ENCODE peak calls at places on chromosome 6, in five cellular contexts. M is cardiac fibroblast, T is epithelial cell of esophagus, A is AG04449, S is GM12865. H is an unnamed sample.

GRCh38 chr6:57104350-57104749 is 14.4 kb downstream of the ZNF451 start:
- DNase-seq in M (no peak), T (no peak), A (no peak), S (no peak), H (no peak)

GRCh38 chr6:79911992-79912391 is 35.4 kb downstream of the ELOVL4 start:
- DNase-seq in M (no peak), T (peak), A (no peak), S (no peak), H (no peak)

GRCh38 chr6:147712841-147713240 is 204.4 kb downstream of the SAMD5 start:
- DNase-seq in M (no peak), T (no peak), A (no peak), S (no peak), H (peak)

GRCh38 chr6:47822856-47823554 is 41.2 kb downstream of the OPN5 start:
- DNase-seq in M (no peak), T (peak), A (no peak), S (no peak), H (peak)

GRCh38 chr6:41942045-41942851 is 640 bp upstream of the CCND3 start:
- DNase-seq in M (peak), T (peak), A (no peak), S (no peak), H (peak)

GRCh38 chr6:132589454-132589853 is at the start of gene TAAR5:
- DNase-seq in M (no peak), T (no peak), A (no peak), S (no peak), H (no peak)

GRCh38 chr6:73516712-73517489 is 3.9 kb downstream of the EEF1A1 start:
- DNase-seq in M (peak), T (no peak), A (no peak), S (peak), H (no peak)

GRCh38 chr6:137224890-137225198 is 5.7 kb upstream of the IFNGR1 start:
- DNase-seq in M (no peak), T (no peak), A (no peak), S (peak), H (no peak)

GRCh38 chr6:15260099-15260821 is 14.4 kb downstream of the JARID2 start:
- DNase-seq in M (peak), T (no peak), A (no peak), S (no peak), H (peak)

GRCh38 chr6:144895313-144895712 is 610.2 kb downstream of the UTRN start:
- DNase-seq in M (no peak), T (no peak), A (no peak), S (no peak), H (no peak)

GRCh38 chr6:85580878-85581267 is 12.8 kb downstream of the SNX14 start:
- DNase-seq in M (peak), T (peak), A (no peak), S (peak), H (peak)

GRCh38 chr6:96162711-96163120 is 146.9 kb downstream of the FUT9 start:
- DNase-seq in M (no peak), T (no peak), A (no peak), S (no peak), H (no peak)

GRCh38 chr6:31587791-31588777 is 2.0 kb downstream of the LST1 start:
- DNase-seq in M (no peak), T (no peak), A (no peak), S (peak), H (no peak)

GRCh38 chr6:22271044-22271443 is 25.8 kb downstream of the PRL start:
- DNase-seq in M (peak), T (no peak), A (no peak), S (peak), H (no peak)

GRCh38 chr6:25637211-25637610 is 14.8 kb upstream of the SCGN start:
- DNase-seq in M (no peak), T (no peak), A (no peak), S (no peak), H (no peak)

GRCh38 chr6:147223751-147224150 is 19.5 kb downstream of the STXBP5 start:
- DNase-seq in M (no peak), T (no peak), A (no peak), S (no peak), H (no peak)

DNA sequence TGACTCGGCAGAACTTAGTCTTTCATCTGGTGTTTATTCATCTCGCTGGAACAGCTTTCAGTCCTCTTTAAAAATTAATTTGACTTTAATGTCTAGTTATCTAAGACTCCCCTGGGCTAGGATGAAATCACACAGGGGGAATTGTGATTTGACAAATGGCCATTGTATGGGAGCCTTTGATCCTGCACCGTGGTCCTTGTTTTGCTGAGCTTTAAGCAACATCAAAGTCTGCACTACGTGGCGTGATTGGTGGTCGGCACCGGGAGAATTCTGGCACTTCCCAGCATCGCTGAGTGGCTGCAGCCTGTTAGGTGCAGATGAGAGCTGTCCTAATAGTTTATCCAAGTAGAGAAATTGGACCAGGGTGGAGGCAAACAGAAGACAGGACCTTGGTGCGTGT is 146.9 kb downstream of the TBC1D7 start:
- DNase-seq in M (no peak), T (no peak), A (no peak), S (no peak), H (peak)
- H3K4me3 ChIP-seq in M (no peak), T (no peak), A (no peak), S (no peak), H (no peak)

GRCh38 chr6:44655368-44656342 is 268.1 kb downstream of the CDC5L start:
- DNase-seq in M (peak), T (peak), A (no peak), S (peak), H (peak)

GRCh38 chr6:44659676-44660170 is 272.2 kb downstream of the CDC5L start:
- DNase-seq in M (no peak), T (no peak), A (no peak), S (no peak), H (no peak)

GRCh38 chr6:44660561-44661220 is 273.2 kb downstream of the CDC5L start:
- DNase-seq in M (no peak), T (no peak), A (peak), S (no peak), H (peak)

GRCh38 chr6:44658571-44658970 is 271.1 kb downstream of the CDC5L start:
- DNase-seq in M (no peak), T (no peak), A (no peak), S (no peak), H (no peak)

DNA sequence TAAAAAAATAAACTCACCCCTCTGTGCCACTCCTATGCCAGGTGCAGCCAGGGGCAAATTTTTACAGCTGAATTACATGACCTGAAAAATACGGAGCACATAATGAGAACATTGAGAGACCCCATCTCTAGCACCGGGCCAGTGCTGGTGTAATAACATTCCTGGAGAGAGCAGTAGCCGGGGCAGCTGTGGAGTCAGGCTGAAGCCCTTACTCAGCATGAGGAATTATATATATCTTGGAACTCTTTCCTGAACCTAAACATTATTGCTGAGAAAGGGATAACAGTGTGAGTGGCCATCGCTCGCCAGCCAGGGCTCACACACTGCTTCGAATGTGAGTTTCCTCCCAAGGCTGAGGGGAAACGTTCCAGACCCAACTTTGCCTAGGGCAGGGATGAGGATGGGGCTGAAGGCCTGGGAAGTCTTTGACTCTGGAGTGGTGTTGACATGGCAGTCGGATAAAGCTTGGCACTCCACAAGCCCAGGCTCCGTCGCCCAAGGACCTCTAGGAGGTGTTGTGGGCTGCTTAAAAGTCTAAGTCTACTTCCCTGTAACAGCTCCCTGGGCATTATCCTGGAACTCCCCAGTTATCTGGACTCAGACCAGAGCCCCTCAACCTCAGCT is 269.8 kb downstream of the CDC5L start:
- DNase-seq in M (no peak), T (no peak), A (no peak), S (no peak), H (peak)
- TF ChIP-seq CTCF in M (no peak), T (no peak), A (no peak), S (no peak), H (peak)

DNA sequence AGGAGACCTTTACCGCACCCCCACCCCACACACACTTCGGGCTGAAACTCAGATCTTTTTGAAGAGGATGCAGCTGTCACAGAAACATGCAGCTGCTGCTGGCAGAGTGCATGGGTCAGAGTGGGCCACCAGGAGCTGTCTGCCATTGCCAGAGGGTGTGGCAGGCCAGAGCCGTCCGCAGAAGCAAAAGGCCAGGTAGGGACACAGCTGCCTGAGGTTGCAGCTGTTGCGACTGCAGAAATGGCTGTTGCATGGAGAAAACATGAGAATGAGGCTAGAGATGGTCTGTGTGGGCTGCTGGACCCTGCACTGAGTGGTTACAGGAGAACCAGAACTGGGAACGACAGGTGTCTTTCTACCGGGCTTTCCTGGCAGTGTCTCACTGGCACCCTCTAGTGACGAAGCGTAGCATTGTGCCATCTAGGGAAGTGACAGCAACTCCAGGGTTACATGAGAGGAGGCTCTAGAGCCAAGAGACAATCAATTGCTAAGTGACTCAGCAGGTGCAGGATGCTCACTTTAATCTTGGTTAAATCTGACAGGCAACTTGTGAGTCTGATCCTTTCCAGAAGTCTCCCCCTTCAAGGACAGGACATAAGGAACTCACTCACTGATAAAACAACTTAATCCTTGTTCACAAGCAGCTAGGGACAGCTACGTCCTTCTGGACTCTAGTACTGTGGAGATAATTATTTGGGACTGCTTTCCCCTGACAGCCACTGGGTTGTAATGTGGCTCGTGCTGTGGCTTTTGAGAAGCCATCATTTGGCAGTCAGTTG is 29.1 kb upstream of the SERPINB9 start:
- DNase-seq in M (peak), T (peak), A (peak), S (peak), H (peak)
- H3K4me3 ChIP-seq in M (no peak), T (no peak), A (no peak), S (no peak), H (no peak)

DNA sequence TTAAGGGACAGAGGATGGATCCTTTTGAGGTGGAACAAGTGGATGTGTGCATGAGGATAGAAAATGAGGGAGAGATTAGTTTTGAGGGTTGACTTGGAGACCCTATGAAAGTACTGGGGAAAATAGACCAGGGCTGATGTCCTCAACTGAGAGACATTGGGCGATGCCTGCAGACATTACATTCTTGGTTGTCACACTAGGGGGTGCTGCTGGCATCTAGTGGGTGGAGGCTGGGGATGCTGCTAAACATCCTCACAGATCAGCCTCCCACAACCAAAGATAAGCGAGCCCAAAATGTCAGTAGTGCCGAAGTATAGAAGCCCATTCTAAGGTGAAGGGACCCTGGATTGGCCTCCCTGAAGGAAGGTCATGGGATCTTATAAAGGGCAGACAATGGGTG is 63.3 kb downstream of the MOCS1 start:
- DNase-seq in M (no peak), T (no peak), A (no peak), S (no peak), H (no peak)
- TF ChIP-seq CTCF in M (peak), T (no peak), A (no peak), S (no peak), H (peak)

GRCh38 chr6:153101461-153101860 is 29.6 kb downstream of the RGS17 start:
- DNase-seq in M (no peak), T (no peak), A (no peak), S (no peak), H (no peak)

GRCh38 chr6:153092082-153093013 is 38.7 kb downstream of the RGS17 start:
- DNase-seq in M (peak), T (peak), A (peak), S (peak), H (peak)

GRCh38 chr6:153096031-153096430 is 35.1 kb downstream of the RGS17 start:
- DNase-seq in M (no peak), T (no peak), A (no peak), S (no peak), H (no peak)

GRCh38 chr6:153099636-153100035 is 31.4 kb downstream of the RGS17 start:
- DNase-seq in M (no peak), T (no peak), A (no peak), S (peak), H (no peak)

DNA sequence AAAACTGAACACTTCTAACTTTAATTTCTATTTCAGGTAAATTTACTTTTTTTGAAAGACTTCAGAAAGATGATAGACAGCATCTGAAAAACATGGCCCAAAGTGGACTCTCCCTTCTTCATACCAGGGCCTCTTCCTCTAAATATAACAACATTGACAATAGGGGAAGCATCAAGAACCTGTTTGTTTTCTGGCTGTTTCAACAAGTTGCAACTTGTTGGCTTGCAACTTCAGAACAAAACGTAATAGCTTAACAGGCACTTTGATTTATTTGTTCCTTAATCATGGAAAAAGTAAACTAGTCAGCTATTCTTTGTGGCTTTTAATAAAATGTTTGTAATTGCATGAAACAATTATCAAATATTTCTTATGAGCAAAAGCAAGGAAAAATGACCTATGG is 34.3 kb downstream of the RGS17 start:
- DNase-seq in M (no peak), T (peak), A (no peak), S (no peak), H (no peak)
- H3K4me3 ChIP-seq in M (no peak), T (no peak), A (no peak), S (no peak), H (no peak)

H was measured in choroid plexus epithelial cell.